ENCODE peak calls at places on chromosomes 11 and 22, in seven cellular contexts. H is hepatocyte, R is fibroblast of villous mesenchyme, L is astrocyte of the spinal cord, I is foreskin fibroblast, V is MM.1S, O is astrocyte of the cerebellum. D is an unnamed sample.

GRCh38 chr11:77039491-77040400 is 5.5 kb downstream of the B3GNT6 start:
- DNase-seq in L (peak), O (no peak), I (peak), H (peak), V (no peak), R (peak), D (no peak)

GRCh38 chr22:50576070-50576469 is 2.2 kb downstream of the CPT1B start:
- DNase-seq in R (peak), H (no peak), O (peak), V (no peak), I (no peak), L (peak), D (no peak)

GRCh38 chr22:27531782-27532530 is 269.6 kb downstream of the MN1 start:
- DNase-seq in O (peak), H (peak), V (no peak), R (peak), I (peak), L (peak), D (peak)

GRCh38 chr11:56140151-56140661 is at the start of gene OR8J3:
- DNase-seq in R (no peak), O (no peak), L (no peak), H (no peak), V (no peak), I (no peak), D (no peak)

GRCh38 chr11:105799728-105800462 is 190.0 kb downstream of the GRIA4 start:
- DNase-seq in V (no peak), O (no peak), H (no peak), R (no peak), I (no peak), L (no peak), D (no peak)

GRCh38 chr22:23070418-23071162 is at the start of gene GNAZ:
- DNase-seq in I (no peak), O (no peak), H (peak), L (no peak), R (no peak), V (no peak), D (no peak)

GRCh38 chr11:114257621-114258558 is 38.3 kb upstream of the NNMT start:
- DNase-seq in L (peak), O (no peak), H (peak), I (peak), V (no peak), R (peak), D (no peak)

GRCh38 chr11:59802639-59803176 is 7.9 kb downstream of the MRPL16 start:
- DNase-seq in O (peak), R (peak), V (peak), L (peak), I (peak), H (peak), D (no peak)

GRCh38 chr22:50215297-50216049 is 14.7 kb downstream of the SELENOO start:
- DNase-seq in I (no peak), V (no peak), R (no peak), L (no peak), H (no peak), O (no peak), D (no peak)

GRCh38 chr11:65298655-65299179 is 15.9 kb upstream of the CDC42EP2 start:
- DNase-seq in V (no peak), I (peak), O (no peak), R (peak), H (peak), L (peak), D (no peak)

GRCh38 chr11:32947985-32948384 is 55.4 kb downstream of the QSER1 start:
- DNase-seq in O (no peak), H (no peak), R (peak), V (peak), L (no peak), I (no peak), D (no peak)

GRCh38 chr11:1652778-1653540 is 23.4 kb downstream of the KRTAP5-5 start:
- DNase-seq in O (no peak), I (peak), V (peak), H (peak), R (peak), L (peak), D (no peak)

GRCh38 chr11:62141111-62142042 is 17.6 kb downstream of the INCENP start:
- DNase-seq in V (no peak), H (no peak), I (no peak), L (no peak), O (no peak), R (no peak), D (no peak)

GRCh38 chr11:62909107-62909894 is 11.9 kb downstream of the CHRM1 start:
- DNase-seq in H (peak), V (peak), L (peak), I (peak), R (peak), O (peak), D (no peak)

GRCh38 chr11:121059605-121060004 is 35.7 kb downstream of the TBCEL start:
- DNase-seq in I (no peak), O (no peak), V (peak), L (no peak), R (peak), H (no peak), D (no peak)

GRCh38 chr22:26846645-26847044 is 189.3 kb downstream of the MIAT start:
- DNase-seq in V (no peak), R (no peak), H (no peak), L (peak), I (no peak), O (no peak), D (no peak)

GRCh38 chr22:27632451-27633295 is 168.9 kb downstream of the MN1 start:
- DNase-seq in H (peak), O (no peak), L (no peak), R (peak), I (no peak), V (no peak), D (no peak)

GRCh38 chr11:2217211-2218081 is 45.8 kb upstream of the TH start:
- DNase-seq in L (no peak), O (no peak), H (no peak), R (no peak), I (no peak), V (no peak), D (no peak)

GRCh38 chr11:71146846-71147245 is 105.5 kb downstream of the SHANK2 start:
- DNase-seq in L (no peak), I (no peak), O (no peak), H (no peak), V (no peak), R (no peak), D (no peak)

GRCh38 chr22:36204001-36204640 is 2.5 kb upstream of the APOL4 start:
- DNase-seq in L (no peak), I (no peak), R (no peak), O (no peak), V (no peak), H (no peak), D (no peak)

GRCh38 chr22:39234157-39234793 is 10.5 kb downstream of the PDGFB start:
- DNase-seq in V (no peak), R (peak), O (peak), H (no peak), L (peak), I (no peak), D (no peak)

GRCh38 chr11:16613401-16614381 is 124.8 kb upstream of the C11orf58 start:
- DNase-seq in O (peak), H (peak), R (peak), L (peak), V (peak), I (peak), D (no peak)

GRCh38 chr11:71305451-71306125 is 53.2 kb upstream of the SHANK2 start:
- DNase-seq in O (no peak), L (no peak), R (no peak), H (no peak), V (no peak), I (no peak), D (no peak)

GRCh38 chr22:49958961-49959781 is 1.4 kb upstream of the PIM3 start:
- DNase-seq in I (no peak), R (no peak), L (no peak), O (no peak), V (peak), H (no peak), D (no peak)

GRCh38 chr11:33912405-33913361 is 20.8 kb upstream of the LMO2 start:
- DNase-seq in I (peak), H (peak), O (peak), R (peak), L (peak), V (no peak), D (peak)

GRCh38 chr22:47164514-47165337 is 402.3 kb downstream of the TBC1D22A start:
- DNase-seq in L (no peak), V (no peak), O (no peak), R (no peak), I (no peak), H (no peak), D (no peak)

GRCh38 chr11:69434341-69434960 is 47.0 kb upstream of the LINC01488 start:
- DNase-seq in O (no peak), R (no peak), I (no peak), H (no peak), L (no peak), V (no peak), D (no peak)

GRCh38 chr11:128323381-128323780 is 264.0 kb downstream of the ETS1 start:
- DNase-seq in O (no peak), V (peak), H (peak), R (peak), I (peak), L (no peak), D (no peak)

GRCh38 chr11:26842883-26843282 is 121.0 kb upstream of the SLC5A12 start:
- DNase-seq in H (no peak), V (no peak), R (no peak), I (no peak), O (no peak), L (peak), D (no peak)

GRCh38 chr11:93113824-93114223 is 84.0 kb downstream of the SLC36A4 start:
- DNase-seq in O (no peak), L (no peak), R (no peak), I (no peak), V (no peak), H (no peak), D (no peak)

GRCh38 chr11:3200388-3201111 is 18.1 kb downstream of the MRGPRG start:
- DNase-seq in L (no peak), H (no peak), R (no peak), I (no peak), O (no peak), V (no peak), D (no peak)

GRCh38 chr22:31977141-31977781 is 32.9 kb downstream of the YWHAH start:
- DNase-seq in V (peak), H (peak), I (peak), O (peak), L (peak), R (peak), D (no peak)

GRCh38 chr22:23418159-23418788 is 161.8 kb downstream of the IGLL1 start:
- DNase-seq in L (no peak), H (no peak), I (no peak), V (no peak), O (no peak), R (no peak), D (no peak)

GRCh38 chr11:109424893-109425292 is 2.9 kb downstream of the C11orf87 start:
- DNase-seq in L (no peak), V (peak), H (peak), I (no peak), R (no peak), O (no peak), D (no peak)

GRCh38 chr22:46613606-46613997 is 6.6 kb upstream of the GRAMD4 start:
- DNase-seq in I (peak), R (peak), O (no peak), L (no peak), V (peak), H (no peak), D (no peak)

GRCh38 chr11:33899383-33900037 is 7.6 kb upstream of the LMO2 start:
- DNase-seq in V (no peak), I (peak), R (peak), H (peak), O (peak), L (peak), D (no peak)

GRCh38 chr11:36657610-36658225 is 59.7 kb upstream of the RAG2 start:
- DNase-seq in L (no peak), I (peak), H (no peak), V (no peak), O (no peak), R (no peak), D (no peak)

GRCh38 chr11:78795862-78796261 is 221.2 kb upstream of the NARS2 start:
- DNase-seq in R (no peak), I (no peak), L (peak), V (no peak), H (no peak), O (peak), D (no peak)

GRCh38 chr22:22395230-22395629 is 113.3 kb downstream of the ZNF280B start:
- DNase-seq in O (no peak), H (no peak), R (no peak), I (no peak), V (no peak), L (no peak), D (no peak)

DNA sequence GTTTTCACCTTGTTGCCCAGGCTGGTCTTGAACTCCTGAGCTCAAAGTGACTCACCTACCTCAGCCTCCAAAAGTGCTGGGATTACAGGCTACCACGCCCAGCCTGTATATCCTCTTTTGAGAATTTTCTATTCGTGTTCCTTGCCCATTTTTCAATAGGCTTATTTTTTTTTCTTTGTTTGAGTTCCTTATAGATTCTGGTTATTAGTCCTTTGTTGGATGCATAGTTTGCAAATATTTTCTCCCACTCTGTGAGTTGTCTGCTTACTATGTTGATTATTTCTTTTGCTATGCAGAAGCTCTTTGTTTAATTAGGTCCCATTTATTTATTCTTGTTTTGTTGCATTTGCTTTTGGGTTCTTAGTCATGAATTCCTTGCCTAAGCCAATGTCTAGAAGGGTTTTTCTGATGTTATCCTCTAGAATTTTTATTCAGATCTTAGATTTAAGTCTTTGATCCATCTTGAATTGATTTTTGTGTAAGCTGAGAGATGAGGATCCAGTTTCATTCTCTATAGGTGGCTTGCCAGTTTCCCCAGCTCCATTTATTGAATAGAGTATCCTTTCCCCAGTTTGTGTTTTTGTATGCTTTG is 17.7 kb upstream of the ZBED5 start:
- DNase-seq in R (no peak), L (no peak), V (no peak), I (no peak), O (no peak), H (no peak), D (no peak)
- H3K4me3 ChIP-seq in R (no peak), L (no peak), V (no peak), I (no peak), O (no peak), H (no peak), D (no peak)

GRCh38 chr11:104338186-104338585 is 174.2 kb upstream of the PDGFD start:
- DNase-seq in V (no peak), L (peak), I (peak), R (no peak), O (no peak), H (no peak), D (no peak)

GRCh38 chr11:104339383-104339831 is 175.5 kb upstream of the PDGFD start:
- DNase-seq in H (no peak), R (no peak), I (no peak), V (no peak), L (no peak), O (no peak), D (no peak)

DNA sequence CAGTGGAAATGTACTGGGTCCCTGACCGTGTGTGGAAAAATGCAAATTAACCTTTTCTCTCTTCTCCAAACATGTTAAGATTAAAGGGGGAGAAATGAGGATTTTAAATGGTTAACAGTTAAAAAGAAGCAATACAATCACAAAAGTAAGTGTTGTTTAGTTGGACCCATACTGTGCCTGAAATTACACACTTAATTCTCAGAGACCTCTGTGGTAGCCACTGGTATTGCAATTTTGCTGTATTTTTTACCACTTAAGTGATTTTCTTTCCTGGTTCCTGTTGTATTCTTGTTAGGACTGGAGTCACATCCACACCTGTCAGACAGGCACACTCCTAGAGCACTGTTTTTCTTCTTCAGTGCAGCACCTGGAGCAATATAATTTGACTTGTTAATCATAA is 179.6 kb upstream of the PDGFD start:
- DNase-seq in I (no peak), V (no peak), H (peak), L (no peak), R (no peak), O (no peak), D (no peak)
- TF ChIP-seq CTCF in I (no peak), V (peak), H (peak), L (peak), R (peak), O (peak), D (peak)

GRCh38 chr11:122177238-122177637 is 61.2 kb upstream of the BLID start:
- DNase-seq in I (no peak), O (no peak), L (no peak), H (no peak), R (no peak), V (no peak), D (no peak)

GRCh38 chr11:122179966-122180365 is 64.0 kb upstream of the BLID start:
- DNase-seq in V (no peak), H (no peak), L (no peak), I (no peak), R (no peak), O (no peak), D (no peak)

GRCh38 chr11:122180435-122180834 is 64.4 kb upstream of the BLID start:
- DNase-seq in R (peak), H (peak), L (peak), I (peak), V (no peak), O (no peak), D (peak)

GRCh38 chr11:122176651-122177050 is 60.6 kb upstream of the BLID start:
- DNase-seq in R (no peak), O (no peak), V (no peak), L (no peak), H (no peak), I (no peak), D (no peak)

GRCh38 chr11:122178795-122179194 is 62.8 kb upstream of the BLID start:
- DNase-seq in O (no peak), L (no peak), I (no peak), R (no peak), V (no peak), H (no peak), D (no peak)
- H3K4me3 ChIP-seq in O (peak), L (peak), I (peak), R (peak), V (no peak), H (no peak), D (peak)

GRCh38 chr11:95584589-95584988 is 205.0 kb downstream of the FAM76B start:
- DNase-seq in R (no peak), H (no peak), V (no peak), L (no peak), I (no peak), O (no peak), D (no peak)
- TF ChIP-seq CTCF in R (no peak), H (no peak), V (no peak), L (no peak), I (no peak), O (no peak), D (no peak)

GRCh38 chr11:35146074-35146521 is 7.1 kb downstream of the CD44 start:
- DNase-seq in I (no peak), R (no peak), H (no peak), L (no peak), V (peak), O (no peak), D (no peak)

GRCh38 chr11:35144811-35145210 is 5.8 kb downstream of the CD44 start:
- DNase-seq in R (peak), V (no peak), I (no peak), L (no peak), H (no peak), O (no peak), D (no peak)

GRCh38 chr11:35144103-35144741 is 5.3 kb downstream of the CD44 start:
- DNase-seq in V (peak), H (no peak), L (peak), O (peak), I (peak), R (peak), D (no peak)

GRCh38 chr11:35146711-35147110 is 7.7 kb downstream of the CD44 start:
- DNase-seq in L (no peak), O (no peak), R (no peak), I (no peak), V (no peak), H (no peak), D (no peak)

DNA sequence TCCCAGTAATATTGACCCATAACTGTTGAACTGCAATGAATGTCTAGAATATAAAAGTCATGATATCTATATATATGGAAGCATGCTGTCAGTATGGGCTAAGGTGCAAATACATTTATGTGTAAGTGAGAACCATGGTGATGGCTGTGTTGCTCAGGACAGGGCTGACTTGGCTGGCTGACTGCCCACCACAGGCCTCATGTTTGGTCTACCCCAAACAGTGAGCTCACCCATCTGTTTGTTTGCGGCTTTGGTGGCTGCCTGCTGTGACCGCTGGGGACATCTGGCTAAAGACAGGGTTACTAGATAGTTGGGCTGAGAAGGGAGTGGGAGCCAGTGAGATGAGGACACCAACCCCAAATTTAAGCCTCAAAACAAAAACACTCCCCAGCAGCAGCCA is 6.3 kb downstream of the CD44 start:
- DNase-seq in I (peak), H (no peak), R (no peak), L (peak), V (peak), O (no peak), D (no peak)
- H3K4me3 ChIP-seq in I (peak), H (no peak), R (no peak), L (no peak), V (peak), O (peak), D (no peak)

GRCh38 chr11:116828632-116829524 is 829 bp upstream of the APOC3 start:
- DNase-seq in L (no peak), V (no peak), R (no peak), I (no peak), O (no peak), H (peak), D (no peak)
- TF ChIP-seq CTCF in L (no peak), V (no peak), R (no peak), I (no peak), O (no peak), H (no peak), D (no peak)

DNA sequence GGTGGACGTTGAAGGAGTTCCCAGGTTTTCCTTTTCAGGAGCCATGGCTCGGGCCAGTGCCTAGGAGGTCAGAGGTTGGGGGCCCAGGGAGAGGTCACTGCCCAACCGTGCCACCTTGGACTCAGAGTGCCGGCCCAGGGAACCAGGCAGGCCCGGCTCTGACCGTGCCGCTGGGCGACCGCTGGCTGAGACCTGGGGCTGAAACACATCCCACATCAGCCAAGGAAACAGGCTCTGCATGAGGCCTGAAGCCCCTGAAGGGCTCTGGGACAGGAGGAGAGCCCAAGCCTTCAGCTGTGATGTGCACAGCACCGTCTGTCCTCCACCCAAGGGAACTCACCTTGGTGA is 21.9 kb upstream of the RTN4R start:
- DNase-seq in R (no peak), V (no peak), I (no peak), L (no peak), H (no peak), O (no peak), D (no peak)
- H3K4me3 ChIP-seq in R (no peak), V (no peak), I (no peak), L (no peak), H (no peak), O (no peak), D (no peak)